ENCODE peak calls at places on chromosomes 4 and X, in ten cellular contexts. N, L, Q, U, E, T, V, G, D and A are unnamed samples.
A peak's percentile ranks its signal among the peaks of the same experiment; 100 is the strongest.

GRCh38 chrX:74506310-74507115 is 85.2 kb downstream of the SLC16A2 start:
- DNase-seq in V (no peak), N (no peak), E (no peak), T (no peak), D (no peak), Q (no peak), G (no peak), L (no peak), U (no peak), A (no peak)

GRCh38 chr4:169795585-169795984 is 37.8 kb upstream of the HPF1 start:
- DNase-seq in T (no peak), E (no peak), N (peak; percentile 68), V (no peak), G (no peak), Q (peak; percentile 22), U (no peak), D (no peak), L (peak; percentile 10), A (no peak)

GRCh38 chr4:16914208-16914607 is 15.8 kb upstream of the LDB2 start:
- DNase-seq in G (no peak), L (peak; percentile 55), T (peak; percentile 19), Q (peak; percentile 71), V (no peak), U (no peak), D (no peak), N (peak; percentile 12), E (no peak), A (no peak)

GRCh38 chr4:154984148-154984547 is 203.1 kb downstream of the RBM46 start:
- DNase-seq in U (no peak), Q (no peak), G (no peak), V (no peak), L (no peak), T (no peak), E (no peak), N (no peak), D (no peak), A (no peak)

GRCh38 chr4:156571146-156571545 is 400.5 kb downstream of the PDGFC start:
- DNase-seq in D (no peak), E (no peak), U (no peak), G (no peak), N (no peak), L (no peak), T (no peak), Q (no peak), V (no peak), A (no peak)

GRCh38 chrX:111444881-111445280 is 32.9 kb upstream of the DCX start:
- DNase-seq in G (no peak), T (no peak), N (no peak), V (no peak), D (no peak), U (no peak), E (no peak), Q (no peak), L (no peak), A (no peak)

GRCh38 chr4:52982246-52982950 is 120.3 kb downstream of the RASL11B start:
- DNase-seq in T (no peak), Q (peak; percentile 81), N (peak; percentile 32), L (peak; percentile 73), U (no peak), G (no peak), V (no peak), D (no peak), E (no peak), A (no peak)

GRCh38 chr4:165336743-165337142 is 9.3 kb downstream of the MSMO1 start:
- DNase-seq in E (no peak), N (no peak), L (no peak), D (no peak), U (no peak), V (no peak), T (no peak), Q (no peak), G (no peak), A (no peak)

GRCh38 chrX:112834016-112834855 is 6.4 kb downstream of the AMOT start:
- DNase-seq in L (peak; percentile 88), T (no peak), E (no peak), D (no peak), U (peak; percentile 72), N (peak; percentile 78), V (no peak), Q (peak; percentile 84), G (no peak), A (peak; percentile 46)

GRCh38 chr4:77652237-77652897 is 46.7 kb downstream of the CXCL13 start:
- DNase-seq in E (no peak), V (no peak), Q (no peak), U (no peak), D (no peak), N (no peak), T (no peak), G (no peak), L (no peak), A (no peak)

GRCh38 chr4:38823766-38824165 is 19.2 kb upstream of the TLR1 start:
- DNase-seq in E (no peak), N (no peak), V (no peak), U (no peak), L (no peak), T (no peak), D (no peak), Q (no peak), G (no peak), A (no peak)

GRCh38 chr4:66575024-66575696 is 904.9 kb upstream of the EPHA5 start:
- DNase-seq in U (no peak), E (no peak), N (peak; percentile 96), T (peak; percentile 94), L (peak; percentile 20), Q (peak; percentile 97), V (no peak), D (no peak), G (peak; percentile 89), A (no peak)

GRCh38 chr4:138925495-138925894 is 90.1 kb upstream of the NOCT start:
- DNase-seq in D (no peak), T (no peak), N (no peak), E (no peak), U (no peak), V (no peak), Q (no peak), L (no peak), G (no peak), A (no peak)

GRCh38 chr4:7120341-7120740 is 52.5 kb upstream of the GRPEL1 start:
- DNase-seq in L (no peak), N (no peak), Q (no peak), D (no peak), U (peak; percentile 21), T (no peak), E (no peak), G (no peak), V (no peak), A (no peak)

DNA sequence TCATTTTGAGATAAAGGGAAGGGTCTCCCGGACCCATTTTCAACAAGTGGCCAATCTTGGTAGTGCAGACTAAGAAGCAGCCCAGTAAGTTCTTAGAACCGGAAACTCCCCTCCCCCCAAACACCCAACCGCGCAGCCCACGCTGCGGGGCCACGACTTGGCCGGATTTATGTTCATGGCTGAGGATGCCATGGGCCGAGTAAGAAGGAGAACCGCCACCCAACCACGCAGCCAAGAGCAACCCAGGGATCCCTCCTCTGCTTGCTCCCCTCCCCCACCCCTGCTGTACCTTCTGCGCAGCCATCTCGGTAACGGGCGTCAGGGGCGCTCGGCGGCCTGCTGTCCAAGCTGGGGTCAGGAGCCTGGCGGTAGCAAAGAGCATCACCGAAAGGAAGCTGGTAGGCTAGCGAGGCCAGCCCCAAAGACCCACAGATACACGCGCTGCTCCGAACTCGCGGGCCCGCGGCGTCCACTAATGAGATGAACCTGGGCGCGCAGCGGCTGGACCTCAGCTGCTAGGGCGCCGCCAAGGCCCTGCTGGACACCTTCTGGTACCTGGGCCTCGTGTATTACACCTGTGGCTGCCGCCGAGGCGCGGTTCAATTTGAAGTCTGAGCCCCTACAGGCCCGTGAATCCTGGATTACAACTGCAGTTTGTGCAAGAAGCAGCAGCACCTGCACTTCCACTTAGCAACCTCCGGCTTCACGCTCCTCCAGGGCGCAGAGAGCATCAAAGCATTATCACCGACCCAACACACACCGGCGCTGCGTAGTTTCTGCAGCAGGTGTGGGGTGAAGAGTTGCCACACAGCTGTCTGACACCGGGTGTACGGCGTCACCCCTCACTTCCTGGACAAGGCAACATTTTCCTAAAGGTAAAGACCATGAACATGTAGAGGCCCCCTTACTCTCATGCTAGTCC is 63.4 kb downstream of the NUDT10 start:
- DNase-seq in T (no peak), Q (no peak), U (no peak), D (peak; percentile 80), E (peak; percentile 62), G (peak; percentile 34), L (no peak), V (no peak), N (no peak), A (no peak)
- H3K4me3 ChIP-seq in T (no peak overlapping the region), Q (peak overlapping the region; percentile 19), U (peak overlapping the region; percentile 15), D (peak overlapping the region; percentile 74), E (peak overlapping the region; percentile 31), G (peak overlapping the region; percentile 18), L (peak overlapping the region; percentile 26), V (peak overlapping the region; percentile 46), N (peak overlapping the region; percentile 52), A (no peak overlapping the region)

DNA sequence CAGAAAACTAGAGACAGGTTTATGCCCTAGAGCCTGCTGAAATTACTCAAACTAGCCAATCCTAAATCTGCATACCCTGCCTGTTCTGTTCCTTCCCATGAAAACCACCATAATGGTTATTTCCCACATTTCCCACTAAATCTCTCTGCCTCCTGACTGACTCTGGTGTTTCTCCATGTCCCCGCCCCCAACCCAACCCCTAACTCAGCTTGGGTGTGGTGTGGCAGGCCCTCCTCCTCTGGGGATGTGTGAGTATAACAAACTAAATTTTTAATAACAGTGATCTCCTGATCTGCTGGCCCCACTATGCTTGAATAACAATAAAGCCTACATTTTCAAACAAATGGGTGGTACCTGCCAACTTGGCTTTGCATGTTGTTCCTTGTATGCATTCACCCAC is 35.5 kb upstream of the C4orf54 start:
- DNase-seq in T (no peak), Q (no peak), E (no peak), V (no peak), D (no peak), N (no peak), U (no peak), G (no peak), L (no peak), A (no peak)
- H3K4me3 ChIP-seq in T (no peak overlapping the region), Q (no peak overlapping the region), E (no peak overlapping the region), V (no peak overlapping the region), D (no peak overlapping the region), N (no peak overlapping the region), U (no peak overlapping the region), G (no peak overlapping the region), L (no peak overlapping the region), A (no peak overlapping the region)

DNA sequence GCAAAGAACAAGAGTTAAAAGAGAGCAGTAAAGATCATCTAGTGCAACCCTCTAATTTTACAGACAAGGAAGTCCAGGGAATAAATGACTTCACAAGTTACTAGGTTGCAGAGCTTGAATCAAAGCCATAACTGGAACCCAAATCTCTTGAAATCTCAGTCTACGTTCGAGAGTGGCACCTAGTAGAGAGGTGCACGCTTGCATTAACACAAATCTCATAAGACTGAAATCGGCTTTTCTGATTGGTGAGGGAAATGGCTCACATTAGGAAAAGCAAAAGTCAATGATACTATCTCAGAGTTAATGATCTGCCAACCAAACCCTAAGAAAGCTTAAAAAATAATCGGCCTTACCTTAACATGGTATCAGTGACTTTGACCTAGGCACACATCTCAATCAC is 43.0 kb downstream of the FAT1 start:
- DNase-seq in N (no peak), Q (no peak), E (no peak), U (no peak), G (no peak), T (no peak), L (no peak), V (no peak), D (no peak), A (no peak)
- H3K4me3 ChIP-seq in N (no peak overlapping the region), Q (no peak overlapping the region), E (no peak overlapping the region), U (no peak overlapping the region), G (no peak overlapping the region), T (no peak overlapping the region), L (no peak overlapping the region), V (no peak overlapping the region), D (no peak overlapping the region), A (no peak overlapping the region)

GRCh38 chrX:149505671-149506070 is 565 bp upstream of the IDS start:
- DNase-seq in D (no peak), N (no peak), Q (no peak), L (no peak), E (no peak), V (no peak), G (no peak), T (no peak), U (no peak), A (no peak)
- H3K4me3 ChIP-seq in D (peak overlapping the region; percentile 72), N (no peak overlapping the region), Q (no peak overlapping the region), L (no peak overlapping the region), E (no peak overlapping the region), V (peak overlapping the region; percentile 55), G (no peak overlapping the region), T (peak overlapping the region; percentile 59), U (no peak overlapping the region), A (no peak overlapping the region)